ENCODE peak calls at places on chromosomes 3 and 15, in four cellular contexts. One of them, this sample, is unnamed.

GRCh38 chr3:71069797-71070196 is 513.7 kb downstream of the FOXP1 start:
- DNase-seq in AG04450: no peak
- DNase-seq in esophagus muscularis mucosa: peak
- DNase-seq in transverse colon: peak
- DNase-seq in this sample: peak

GRCh38 chr3:194984026-194984425 is 286.9 kb downstream of the XXYLT1 start:
- DNase-seq in AG04450: no peak
- DNase-seq in esophagus muscularis mucosa: no peak
- DNase-seq in transverse colon: no peak
- DNase-seq in this sample: no peak

GRCh38 chr3:166085164-166085830 is 248.1 kb upstream of the BCHE start:
- DNase-seq in AG04450: no peak
- DNase-seq in esophagus muscularis mucosa: no peak
- DNase-seq in transverse colon: no peak
- DNase-seq in this sample: no peak

GRCh38 chr3:126125341-126125740 is 41.4 kb upstream of the SLC41A3 start:
- DNase-seq in AG04450: no peak
- DNase-seq in esophagus muscularis mucosa: no peak
- DNase-seq in transverse colon: peak
- DNase-seq in this sample: no peak

GRCh38 chr3:61589856-61590255 is 28.5 kb downstream of the PTPRG start:
- DNase-seq in AG04450: no peak
- DNase-seq in esophagus muscularis mucosa: no peak
- DNase-seq in transverse colon: no peak
- DNase-seq in this sample: no peak

GRCh38 chr15:69648215-69648614 is 195.6 kb downstream of the RPLP1 start:
- DNase-seq in AG04450: no peak
- DNase-seq in esophagus muscularis mucosa: no peak
- DNase-seq in transverse colon: no peak
- DNase-seq in this sample: peak

GRCh38 chr15:70095387-70096214 is 2.1 kb downstream of the TLE3 start:
- DNase-seq in AG04450: no peak
- DNase-seq in esophagus muscularis mucosa: no peak
- DNase-seq in transverse colon: peak
- DNase-seq in this sample: peak

GRCh38 chr3:69329897-69330296 is 56.0 kb downstream of the FRMD4B start:
- DNase-seq in AG04450: no peak
- DNase-seq in esophagus muscularis mucosa: no peak
- DNase-seq in transverse colon: no peak
- DNase-seq in this sample: no peak

GRCh38 chr15:96457852-96458251 is 127.4 kb downstream of the NR2F2 start:
- DNase-seq in AG04450: no peak
- DNase-seq in esophagus muscularis mucosa: no peak
- DNase-seq in transverse colon: no peak
- DNase-seq in this sample: no peak

GRCh38 chr3:64224826-64225606 is at the start of gene PRICKLE2:
- DNase-seq in AG04450: peak
- DNase-seq in esophagus muscularis mucosa: peak
- DNase-seq in transverse colon: peak
- DNase-seq in this sample: peak

GRCh38 chr15:76057332-76058000 is 2.3 kb upstream of the TMEM266 start:
- DNase-seq in AG04450: no peak
- DNase-seq in esophagus muscularis mucosa: no peak
- DNase-seq in transverse colon: peak
- DNase-seq in this sample: no peak

GRCh38 chr3:111338059-111338698 is 203.8 kb upstream of the CD96 start:
- DNase-seq in AG04450: peak
- DNase-seq in esophagus muscularis mucosa: no peak
- DNase-seq in transverse colon: peak
- DNase-seq in this sample: peak

GRCh38 chr3:125256675-125257074 is 44.1 kb upstream of the SLC12A8 start:
- DNase-seq in AG04450: no peak
- DNase-seq in esophagus muscularis mucosa: no peak
- DNase-seq in transverse colon: no peak
- DNase-seq in this sample: no peak

DNA sequence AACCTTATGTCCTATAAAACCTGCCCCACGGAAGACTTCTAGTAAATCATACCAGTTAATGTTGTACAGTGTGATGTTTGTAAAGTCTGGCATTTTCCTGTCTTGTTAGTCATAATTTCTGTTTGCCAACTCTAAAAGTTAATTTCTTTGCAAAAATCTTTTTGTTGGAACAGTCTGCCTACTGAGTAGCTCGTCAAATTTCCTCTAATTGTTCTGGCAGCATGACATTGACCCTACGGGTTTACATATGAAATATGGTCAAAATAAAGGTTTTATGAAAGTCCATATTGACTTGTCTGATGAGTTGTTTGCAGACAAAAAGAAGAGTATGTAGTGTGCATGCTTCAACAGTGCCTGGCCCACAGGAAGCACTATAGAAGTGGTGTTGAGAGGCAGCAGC is 79.8 kb upstream of the SOX2 start:
- DNase-seq in AG04450: no peak
- DNase-seq in esophagus muscularis mucosa: no peak
- DNase-seq in transverse colon: no peak
- DNase-seq in this sample: no peak
- TF ChIP-seq CTCF in AG04450: no peak
- TF ChIP-seq CTCF in esophagus muscularis mucosa: no peak
- TF ChIP-seq CTCF in transverse colon: no peak
- TF ChIP-seq CTCF in this sample: no peak

GRCh38 chr3:16834214-16834613 is 50.5 kb upstream of the PLCL2 start:
- DNase-seq in AG04450: no peak
- DNase-seq in esophagus muscularis mucosa: no peak
- DNase-seq in transverse colon: no peak
- DNase-seq in this sample: no peak

GRCh38 chr3:16825617-16826204 is 59.0 kb upstream of the PLCL2 start:
- DNase-seq in AG04450: no peak
- DNase-seq in esophagus muscularis mucosa: peak
- DNase-seq in transverse colon: no peak
- DNase-seq in this sample: no peak

GRCh38 chr3:16831846-16832245 is 52.9 kb upstream of the PLCL2 start:
- DNase-seq in AG04450: no peak
- DNase-seq in esophagus muscularis mucosa: no peak
- DNase-seq in transverse colon: no peak
- DNase-seq in this sample: no peak

GRCh38 chr3:16824085-16824696 is 60.6 kb upstream of the PLCL2 start:
- DNase-seq in AG04450: no peak
- DNase-seq in esophagus muscularis mucosa: peak
- DNase-seq in transverse colon: no peak
- DNase-seq in this sample: no peak

DNA sequence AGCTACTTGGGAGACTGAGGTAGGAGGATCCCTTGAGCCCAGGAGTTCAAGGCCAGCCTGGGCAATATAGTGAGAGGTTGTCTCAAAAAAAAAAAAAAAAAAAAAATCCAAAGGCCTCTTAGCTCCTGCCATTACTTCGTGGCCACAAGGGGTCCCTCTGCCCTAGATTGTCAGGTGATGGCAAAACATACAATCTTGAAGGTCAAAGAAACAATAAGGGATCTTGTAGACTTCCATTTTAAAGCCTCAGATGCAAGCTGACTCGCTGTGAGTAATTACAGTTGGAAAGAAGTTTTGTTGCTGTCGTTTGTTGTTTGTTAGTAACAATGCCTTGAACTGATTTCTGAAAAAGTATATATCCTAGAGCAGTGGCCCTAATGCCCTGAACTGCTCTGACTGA is 55.9 kb upstream of the PLCL2 start:
- DNase-seq in AG04450: no peak
- DNase-seq in esophagus muscularis mucosa: peak
- DNase-seq in transverse colon: peak
- DNase-seq in this sample: peak
- TF ChIP-seq CTCF in AG04450: peak
- TF ChIP-seq CTCF in esophagus muscularis mucosa: no peak
- TF ChIP-seq CTCF in transverse colon: peak
- TF ChIP-seq CTCF in this sample: peak

GRCh38 chr15:55526559-55527036 is 18.6 kb upstream of the DNAAF4 start:
- DNase-seq in AG04450: peak
- DNase-seq in esophagus muscularis mucosa: no peak
- DNase-seq in transverse colon: no peak
- DNase-seq in this sample: no peak
- TF ChIP-seq CTCF in AG04450: peak
- TF ChIP-seq CTCF in esophagus muscularis mucosa: peak
- TF ChIP-seq CTCF in transverse colon: peak
- TF ChIP-seq CTCF in this sample: peak

GRCh38 chr3:139111392-139112229 is 66.9 kb upstream of the PRR23C start:
- DNase-seq in AG04450: peak
- DNase-seq in esophagus muscularis mucosa: peak
- DNase-seq in transverse colon: peak
- DNase-seq in this sample: peak
- TF ChIP-seq CTCF in AG04450: peak
- TF ChIP-seq CTCF in esophagus muscularis mucosa: peak
- TF ChIP-seq CTCF in transverse colon: peak
- TF ChIP-seq CTCF in this sample: peak

GRCh38 chr3:150410311-150411105 is 2.4 kb downstream of the TSC22D2 start:
- DNase-seq in AG04450: no peak
- DNase-seq in esophagus muscularis mucosa: no peak
- DNase-seq in transverse colon: peak
- DNase-seq in this sample: peak
- TF ChIP-seq CTCF in AG04450: no peak
- TF ChIP-seq CTCF in esophagus muscularis mucosa: no peak
- TF ChIP-seq CTCF in transverse colon: no peak
- TF ChIP-seq CTCF in this sample: no peak

This sample was measured in glutamatergic neuron.